ENCODE peak calls at places on chromosomes 5 and 9, in seven cellular contexts. D is sigmoid colon, Z is SJSA1, J is mammary epithelial cell, H is HAP-1, K is breast epithelium, X is spleen. Q is an unnamed sample. For H3K9me3 and H3K36me3, the result is how much of the 10 kb centered on the place peaks cover.

GRCh38 chr5:111135946-111136345 is 43.8 kb downstream of the WDR36 start:
- DNase-seq in K (no peak), D (no peak), Z (peak), X (no peak), H (no peak), J (peak), Q (peak)

GRCh38 chr5:95440825-95441224 is 49.7 kb downstream of the FAM81B start:
- DNase-seq in K (no peak), H (no peak), J (no peak), D (no peak), X (no peak), Z (no peak), Q (no peak)

GRCh38 chr5:112735702-112736101 is 2.0 kb upstream of the APC start:
- DNase-seq in Z (no peak), D (no peak), J (peak), H (no peak), X (no peak), K (no peak), Q (no peak)

GRCh38 chr9:12775963-12776774 is 1.3 kb downstream of the LURAP1L start:
- DNase-seq in K (peak), X (peak), J (peak), D (peak), Z (peak), H (peak), Q (peak)

GRCh38 chr5:122858451-122858850 is 13.0 kb downstream of the SNX24 start:
- DNase-seq in K (no peak), D (no peak), J (peak), H (peak), Z (no peak), X (no peak), Q (peak)

GRCh38 chr5:174347183-174347582 is 301.7 kb downstream of the NSG2 start:
- DNase-seq in H (no peak), K (no peak), Z (no peak), J (no peak), X (no peak), D (no peak), Q (no peak)

GRCh38 chr9:120877276-120878034 is 467 bp upstream of the PHF19 start:
- DNase-seq in H (peak), D (peak), K (no peak), J (peak), Z (peak), X (peak), Q (peak)

GRCh38 chr5:73902327-73903051 is 276.5 kb downstream of the ARHGEF28 start:
- DNase-seq in X (no peak), H (peak), K (no peak), Z (no peak), J (peak), D (no peak), Q (no peak)

GRCh38 chr9:131382850-131383729 is 10.8 kb upstream of the PRRC2B start:
- DNase-seq in J (peak), X (no peak), H (peak), K (no peak), D (peak), Z (no peak), Q (peak)

GRCh38 chr5:112534564-112534963 is 115.5 kb upstream of the EPB41L4A start:
- DNase-seq in H (no peak), Z (no peak), K (no peak), D (no peak), X (no peak), J (no peak), Q (no peak)

GRCh38 chr9:121599872-121600585 is 51.4 kb upstream of the DAB2IP start:
- DNase-seq in K (no peak), J (no peak), H (peak), X (no peak), Z (no peak), D (no peak), Q (no peak)

GRCh38 chr9:127707766-127708165 is 978 bp downstream of the CFAP157 start:
- DNase-seq in Z (no peak), D (no peak), J (no peak), X (no peak), K (no peak), H (no peak), Q (no peak)

GRCh38 chr5:164809831-164810230 is 1304.4 kb downstream of the MAT2B start:
- DNase-seq in J (no peak), X (no peak), H (no peak), D (no peak), K (no peak), Z (no peak), Q (no peak)

GRCh38 chr5:142201471-142201887 is 92.9 kb downstream of the NDFIP1 start:
- DNase-seq in X (no peak), J (peak), Z (no peak), H (no peak), K (no peak), D (no peak), Q (peak)

GRCh38 chr5:56561-57290 is 35.2 kb upstream of the PLEKHG4B start:
- DNase-seq in X (no peak), K (no peak), D (no peak), J (peak), H (peak), Z (no peak), Q (no peak)

GRCh38 chr5:104793452-104794120 is 1231.0 kb upstream of the NUDT12 start:
- DNase-seq in D (no peak), J (no peak), H (peak), K (no peak), Z (no peak), X (no peak), Q (no peak)

GRCh38 chr5:137743031-137743640 is 7.2 kb upstream of the KLHL3 start:
- DNase-seq in H (peak), X (no peak), J (peak), D (peak), K (no peak), Z (peak), Q (peak)

GRCh38 chr9:125262217-125262991 is 778 bp downstream of the GAPVD1 start:
- DNase-seq in H (no peak), Z (no peak), K (no peak), X (no peak), J (no peak), D (no peak), Q (no peak)

GRCh38 chr9:116247284-116247683 is 93.7 kb downstream of the PAPPA start:
- DNase-seq in X (no peak), D (no peak), Z (no peak), J (no peak), K (no peak), H (no peak), Q (no peak)

GRCh38 chr5:147565524-147565923 is 55.7 kb upstream of the DPYSL3 start:
- DNase-seq in X (no peak), K (no peak), H (no peak), Z (peak), D (no peak), J (peak), Q (peak)

GRCh38 chr5:157025093-157025698 is 33.7 kb downstream of the HAVCR1 start:
- DNase-seq in D (no peak), Z (no peak), X (no peak), J (no peak), K (no peak), H (no peak), Q (no peak)

GRCh38 chr9:130196643-130197042 is 24.4 kb downstream of the NCS1 start:
- DNase-seq in X (no peak), K (no peak), Z (no peak), J (no peak), H (no peak), D (no peak), Q (no peak)

GRCh38 chr9:115111854-115112253 is 6.1 kb downstream of the TNC start:
- DNase-seq in J (no peak), H (no peak), Z (no peak), X (no peak), D (peak), K (no peak), Q (peak)

GRCh38 chr5:158116965-158117364 is 258.0 kb upstream of the CLINT1 start:
- DNase-seq in J (peak), H (no peak), K (no peak), X (no peak), Z (no peak), D (no peak), Q (no peak)

GRCh38 chr5:145801195-145801594 is 33.9 kb downstream of the PRELID2 start:
- DNase-seq in H (no peak), J (peak), X (no peak), K (no peak), Z (no peak), D (no peak), Q (no peak)

GRCh38 chr5:77087484-77088291 is 603 bp upstream of the ZBED3 start:
- DNase-seq in X (peak), K (no peak), H (peak), J (no peak), D (no peak), Z (no peak), Q (peak)

GRCh38 chr9:133768859-133769510 is 30.8 kb upstream of the SARDH start:
- DNase-seq in H (no peak), J (no peak), X (peak), D (peak), Z (peak), K (peak), Q (no peak)

GRCh38 chr5:172558076-172558990 is 82.7 kb upstream of the NEURL1B start:
- DNase-seq in X (peak), K (no peak), J (no peak), Z (no peak), H (no peak), D (peak), Q (no peak)

GRCh38 chr5:179820127-179820482 is 600 bp upstream of the SQSTM1 start:
- DNase-seq in J (no peak), D (no peak), Z (no peak), K (no peak), H (no peak), X (no peak), Q (no peak)

GRCh38 chr5:179822444-179822990 is 1.8 kb downstream of the SQSTM1 start:
- DNase-seq in J (no peak), K (no peak), H (no peak), Z (no peak), X (peak), D (peak), Q (no peak)

GRCh38 chr5:179822059-179822432 is 1.3 kb downstream of the SQSTM1 start:
- DNase-seq in K (no peak), D (no peak), J (peak), H (no peak), Z (no peak), X (no peak), Q (no peak)

GRCh38 chr5:179820483-179821297 is at the start of gene SQSTM1:
- DNase-seq in J (peak), X (peak), Z (peak), H (peak), K (peak), D (peak), Q (peak)

DNA sequence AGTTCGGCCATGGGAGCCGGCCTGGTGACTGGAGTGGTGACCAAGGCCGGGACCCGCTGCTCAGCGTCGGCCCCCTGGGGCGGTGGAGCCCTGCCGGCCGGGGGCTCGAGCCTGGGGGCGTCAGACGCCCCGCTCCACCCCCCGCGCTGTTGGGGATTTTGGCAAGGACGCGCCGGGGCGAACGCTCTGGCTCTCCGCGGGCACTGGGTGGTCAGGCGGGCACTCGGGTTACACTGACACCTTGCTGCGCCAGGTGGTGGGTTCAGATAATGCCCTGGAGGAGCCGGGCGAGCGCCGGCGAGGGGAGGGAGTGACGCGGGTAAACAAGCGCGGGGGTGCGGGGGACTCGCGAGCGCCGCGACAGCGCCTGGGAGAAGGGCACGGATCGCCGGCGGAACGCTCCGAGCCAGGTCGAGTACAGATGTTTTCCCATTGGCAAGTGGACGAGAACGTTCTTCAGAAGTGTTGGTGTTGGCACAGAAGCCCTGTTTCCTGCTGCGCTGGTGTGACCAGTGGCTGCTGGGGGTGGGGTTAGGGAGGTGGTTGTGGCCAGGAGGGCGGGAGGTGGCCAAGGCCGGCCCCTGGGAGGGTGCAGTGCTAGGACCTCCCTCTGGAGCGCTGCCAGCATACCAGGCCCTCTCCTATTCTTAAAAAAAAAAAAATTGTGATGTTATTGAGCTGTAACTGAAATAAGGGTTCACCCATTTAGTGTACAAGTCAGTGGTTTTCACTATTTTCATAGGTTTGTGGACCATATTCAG is 773 bp downstream of the SQSTM1 start:
- DNase-seq in J (peak), H (peak), X (peak), D (peak), Z (peak), K (peak), Q (peak)
- H3K4me3 ChIP-seq in J (peak), H (peak), X (peak), D (peak), Z (peak), K (peak), Q (peak)

GRCh38 chr5:178486305-178486704 is 103.9 kb downstream of the COL23A1 start:
- DNase-seq in H (no peak), X (no peak), D (no peak), J (no peak), K (no peak), Z (no peak), Q (no peak)
- H3K9me3 ChIP-seq in H (under half), X (under half), D (under half), J (under half), K (under half), Z (half or more), Q (under half)

DNA sequence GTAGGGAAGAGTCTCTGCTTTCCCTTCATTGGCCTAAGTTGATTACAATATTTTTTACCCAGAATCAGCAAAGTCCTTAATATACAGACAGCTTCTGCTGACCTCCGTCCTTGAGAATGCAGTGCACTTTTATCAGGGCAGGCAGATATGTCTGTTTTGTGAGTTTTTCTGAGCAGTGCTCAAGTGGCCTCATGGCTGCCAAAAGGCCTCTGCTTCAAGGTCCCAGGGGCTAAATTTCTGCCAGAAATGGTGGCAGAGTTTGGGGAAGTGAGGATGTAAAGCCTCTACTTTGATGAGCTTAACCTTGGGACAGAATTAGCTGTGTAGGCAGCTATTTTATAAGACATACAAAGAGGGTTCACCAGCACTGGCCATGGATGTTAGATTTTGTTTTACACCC is 275.8 kb downstream of the ADAMTSL1 start:
- DNase-seq in K (no peak), D (no peak), Z (no peak), J (no peak), X (no peak), H (no peak), Q (no peak)
- H3K36me3 ChIP-seq in K (under half), D (under half), Z (under half), J (under half), X (under half), H (under half), Q (half or more)

GRCh38 chr9:107425110-107426025 is 64.2 kb downstream of the KLF4 start:
- DNase-seq in K (peak), Z (peak), D (peak), H (peak), J (peak), X (peak), Q (peak)
- H3K4me3 ChIP-seq in K (peak), Z (peak), D (peak), H (no peak), J (no peak), X (peak), Q (peak)

GRCh38 chr5:27475063-27475462 is 436.7 kb upstream of the CDH9 start:
- DNase-seq in K (no peak), J (no peak), X (no peak), H (no peak), Z (no peak), D (no peak), Q (no peak)
- H3K9me3 ChIP-seq in K (under half), J (under half), X (half or more), H (under half), Z (under half), D (under half), Q (under half)

GRCh38 chr9:134835987-134836386 is 44.6 kb upstream of the FCN2 start:
- DNase-seq in D (no peak), J (no peak), H (no peak), Z (no peak), K (no peak), X (no peak), Q (no peak)
- H3K36me3 ChIP-seq in D (under half), J (under half), H (under half), Z (half or more), K (under half), X (under half), Q (under half)

GRCh38 chr9:16277471-16277870 is 593.0 kb downstream of the BNC2 start:
- DNase-seq in J (no peak), H (no peak), Z (no peak), D (no peak), K (no peak), X (no peak), Q (no peak)
- H3K4me3 ChIP-seq in J (no peak), H (no peak), Z (no peak), D (no peak), K (no peak), X (no peak), Q (no peak)

Q was measured in MG63.